ENCODE peak calls at places on chromosomes 16 and 17, in five cellular contexts. F is G401, S is Calu3, A is NCI-H187, N is NCI-H345. D is an unnamed sample.

GRCh38 chr16:85989863-85990643 is 91.1 kb downstream of the IRF8 start:
- DNase-seq in F (no peak), S (no peak), A (no peak), N (no peak), D (no peak)

GRCh38 chr16:65524997-65525396 is 403.1 kb upstream of the CDH11 start:
- DNase-seq in F (no peak), S (no peak), A (no peak), N (no peak), D (no peak)

GRCh38 chr16:66740010-66740409 is 11.4 kb downstream of the DYNC1LI2 start:
- DNase-seq in F (peak; percentile 27), S (no peak), A (peak; percentile 16), N (no peak), D (no peak)

GRCh38 chr17:45815752-45816151 is 28.9 kb upstream of the SPPL2C start:
- DNase-seq in F (no peak), S (no peak), A (no peak), N (no peak), D (no peak)

GRCh38 chr17:80034977-80035686 is 540 bp downstream of the TBC1D16 start:
- DNase-seq in F (peak; percentile 49), S (peak; percentile 14), A (no peak), N (no peak), D (no peak)

GRCh38 chr17:8941520-8941919 is 24.0 kb downstream of the PIK3R5 start:
- DNase-seq in F (no peak), S (no peak), A (no peak), N (no peak), D (no peak)

GRCh38 chr17:249236-249993 is 68.0 kb upstream of the DOC2B start:
- DNase-seq in F (no peak), S (no peak), A (no peak), N (no peak), D (no peak)

GRCh38 chr16:29858149-29858899 is 4.7 kb downstream of the CDIPT start:
- DNase-seq in F (no peak), S (no peak), A (no peak), N (no peak), D (no peak)

GRCh38 chr16:57184890-57185445 is 871 bp downstream of the PSME3IP1 start:
- DNase-seq in F (no peak), S (peak; percentile 20), A (no peak), N (no peak), D (no peak)

GRCh38 chr17:27552467-27552779 is 78.6 kb upstream of the LGALS9 start:
- DNase-seq in F (no peak), S (peak; percentile 72), A (no peak), N (no peak), D (no peak)

GRCh38 chr17:67435122-67435521 is 58.0 kb downstream of the PITPNC1 start:
- DNase-seq in F (no peak), S (no peak), A (no peak), N (no peak), D (no peak)

GRCh38 chr17:56478836-56479447 is 114.6 kb upstream of the NOG start:
- DNase-seq in F (peak; percentile 10), S (no peak), A (no peak), N (no peak), D (no peak)

GRCh38 chr17:40886090-40886489 is 1.0 kb upstream of the KRT20 start:
- DNase-seq in F (no peak), S (no peak), A (no peak), N (peak; percentile 62), D (no peak)

GRCh38 chr17:46143827-46144236 is 49.4 kb downstream of the KANSL1 start:
- DNase-seq in F (no peak), S (no peak), A (no peak), N (no peak), D (no peak)

GRCh38 chr16:369866-370436 is 387 bp downstream of the MRPL28 start:
- DNase-seq in F (no peak), S (no peak), A (no peak), N (no peak), D (no peak)

GRCh38 chr16:11349599-11350276 is 4.5 kb downstream of the RMI2 start:
- DNase-seq in F (no peak), S (no peak), A (no peak), N (no peak), D (no peak)

D was measured in NCI-H1436 treated with DMSO at 0.1 percent for 48 hours.